ENCODE peak calls at places on chromosomes 1 and 21, in five cellular contexts. Y, S, C, R and F are unnamed samples.

GRCh38 chr21:45087022-45087823 is 12.8 kb downstream of the ADARB1 start:
- DNase-seq in R (peak; percentile 15), S (no peak), Y (no peak), C (no peak), F (no peak)

GRCh38 chr1:86739901-86740507 is 35.6 kb downstream of the SH3GLB1 start:
- DNase-seq in R (peak; percentile 37), C (no peak), Y (no peak), S (no peak), F (no peak)

GRCh38 chr1:9909222-9910046 is 635 bp downstream of the CTNNBIP1 start:
- DNase-seq in C (peak; percentile 29), Y (peak; percentile 34), R (peak; percentile 22), S (no peak), F (no peak)

GRCh38 chr1:94025383-94026340 is 95.3 kb downstream of the ABCA4 start:
- DNase-seq in R (peak; percentile 88), Y (no peak), C (no peak), S (peak; percentile 20), F (peak; percentile 75)

GRCh38 chr1:150479927-150480352 is 7.3 kb upstream of the TARS2 start:
- DNase-seq in Y (no peak), S (no peak), R (no peak), C (no peak), F (no peak)

GRCh38 chr1:7576946-7577657 is 194.0 kb upstream of the VAMP3 start:
- DNase-seq in C (no peak), Y (no peak), R (peak; percentile 14), S (no peak), F (peak; percentile 48)

GRCh38 chr1:209743145-209743482 is 12.7 kb upstream of the TRAF3IP3 start:
- DNase-seq in S (peak; percentile 30), Y (no peak), R (peak; percentile 77), C (no peak), F (peak; percentile 19)

GRCh38 chr1:49229555-49229954 is 452.9 kb upstream of the BEND5 start:
- DNase-seq in C (no peak), R (no peak), Y (no peak), S (no peak), F (no peak)